ENCODE peak calls at places on chromosomes 13 and 19, in eight cellular contexts. One of them, this sample, is unnamed.

GRCh38 chr19:55365922-55366321 is 2.9 kb upstream of the GARIN5B start:
- ATAC-seq in effector memory CD8-positive, alpha-beta T cell: no peak
- ATAC-seq in upper lobe of left lung: no peak
- ATAC-seq in activated CD8-positive, alpha-beta T cell treated with anti-CD3 and anti-CD28 coated beads, Interleukin-2, amount 10 ng/mL, durations not matched to agents 7 days and 5 days: no peak
- ATAC-seq in gastrocnemius medialis: no peak
- ATAC-seq in stimulated activated naive CD8-positive, alpha-beta T cell treated with anti-CD3 and anti-CD28 coated beads, Interleukin-15, amount 100 ng/mL, for 72 hours: no peak
- ATAC-seq in B cell: no peak
- ATAC-seq in heart left ventricle: no peak
- ATAC-seq in this sample: no peak

GRCh38 chr13:48994731-48995130 is 19.0 kb downstream of the FNDC3A start:
- ATAC-seq in B cell: no peak
- ATAC-seq in stimulated activated naive CD8-positive, alpha-beta T cell treated with anti-CD3 and anti-CD28 coated beads, Interleukin-15, amount 100 ng/mL, for 72 hours: peak; percentile 100
- ATAC-seq in heart left ventricle: no peak
- ATAC-seq in upper lobe of left lung: no peak
- ATAC-seq in gastrocnemius medialis: no peak
- ATAC-seq in activated CD8-positive, alpha-beta T cell treated with anti-CD3 and anti-CD28 coated beads, Interleukin-2, amount 10 ng/mL, durations not matched to agents 7 days and 5 days: no peak
- ATAC-seq in effector memory CD8-positive, alpha-beta T cell: no peak
- ATAC-seq in this sample: no peak

GRCh38 chr19:46731007-46731501 is 14.1 kb upstream of the PRKD2 start:
- ATAC-seq in activated CD8-positive, alpha-beta T cell treated with anti-CD3 and anti-CD28 coated beads, Interleukin-2, amount 10 ng/mL, durations not matched to agents 7 days and 5 days: no peak
- ATAC-seq in effector memory CD8-positive, alpha-beta T cell: no peak
- ATAC-seq in upper lobe of left lung: no peak
- ATAC-seq in heart left ventricle: no peak
- ATAC-seq in B cell: no peak
- ATAC-seq in stimulated activated naive CD8-positive, alpha-beta T cell treated with anti-CD3 and anti-CD28 coated beads, Interleukin-15, amount 100 ng/mL, for 72 hours: no peak
- ATAC-seq in gastrocnemius medialis: no peak
- ATAC-seq in this sample: no peak

GRCh38 chr19:45428385-45429231 is 4.9 kb upstream of the ERCC1 start:
- ATAC-seq in gastrocnemius medialis: peak; percentile 34
- ATAC-seq in activated CD8-positive, alpha-beta T cell treated with anti-CD3 and anti-CD28 coated beads, Interleukin-2, amount 10 ng/mL, durations not matched to agents 7 days and 5 days: peak; percentile 12
- ATAC-seq in stimulated activated naive CD8-positive, alpha-beta T cell treated with anti-CD3 and anti-CD28 coated beads, Interleukin-15, amount 100 ng/mL, for 72 hours: no peak
- ATAC-seq in effector memory CD8-positive, alpha-beta T cell: peak; percentile 26
- ATAC-seq in heart left ventricle: peak; percentile 69
- ATAC-seq in upper lobe of left lung: no peak
- ATAC-seq in B cell: peak; percentile 37
- ATAC-seq in this sample: peak; percentile 61

GRCh38 chr19:6268382-6268771 is 11.4 kb downstream of the MLLT1 start:
- ATAC-seq in heart left ventricle: no peak
- ATAC-seq in B cell: no peak
- ATAC-seq in effector memory CD8-positive, alpha-beta T cell: no peak
- ATAC-seq in stimulated activated naive CD8-positive, alpha-beta T cell treated with anti-CD3 and anti-CD28 coated beads, Interleukin-15, amount 100 ng/mL, for 72 hours: no peak
- ATAC-seq in upper lobe of left lung: no peak
- ATAC-seq in activated CD8-positive, alpha-beta T cell treated with anti-CD3 and anti-CD28 coated beads, Interleukin-2, amount 10 ng/mL, durations not matched to agents 7 days and 5 days: no peak
- ATAC-seq in gastrocnemius medialis: no peak
- ATAC-seq in this sample: no peak

GRCh38 chr19:558770-559439 is 13.5 kb upstream of the BSG start:
- ATAC-seq in B cell: no peak
- ATAC-seq in activated CD8-positive, alpha-beta T cell treated with anti-CD3 and anti-CD28 coated beads, Interleukin-2, amount 10 ng/mL, durations not matched to agents 7 days and 5 days: no peak
- ATAC-seq in effector memory CD8-positive, alpha-beta T cell: no peak
- ATAC-seq in upper lobe of left lung: no peak
- ATAC-seq in heart left ventricle: peak; percentile 58
- ATAC-seq in gastrocnemius medialis: no peak
- ATAC-seq in stimulated activated naive CD8-positive, alpha-beta T cell treated with anti-CD3 and anti-CD28 coated beads, Interleukin-15, amount 100 ng/mL, for 72 hours: no peak
- ATAC-seq in this sample: no peak

GRCh38 chr19:29831041-29831548 is 19.3 kb downstream of the CCNE1 start:
- ATAC-seq in B cell: peak; percentile 60
- ATAC-seq in heart left ventricle: no peak
- ATAC-seq in effector memory CD8-positive, alpha-beta T cell: peak; percentile 91
- ATAC-seq in stimulated activated naive CD8-positive, alpha-beta T cell treated with anti-CD3 and anti-CD28 coated beads, Interleukin-15, amount 100 ng/mL, for 72 hours: peak; percentile 97
- ATAC-seq in upper lobe of left lung: peak; percentile 21
- ATAC-seq in gastrocnemius medialis: no peak
- ATAC-seq in activated CD8-positive, alpha-beta T cell treated with anti-CD3 and anti-CD28 coated beads, Interleukin-2, amount 10 ng/mL, durations not matched to agents 7 days and 5 days: peak; percentile 92
- ATAC-seq in this sample: no peak

GRCh38 chr13:34165158-34165557 is 347.2 kb downstream of the RFC3 start:
- ATAC-seq in stimulated activated naive CD8-positive, alpha-beta T cell treated with anti-CD3 and anti-CD28 coated beads, Interleukin-15, amount 100 ng/mL, for 72 hours: no peak
- ATAC-seq in gastrocnemius medialis: no peak
- ATAC-seq in upper lobe of left lung: no peak
- ATAC-seq in effector memory CD8-positive, alpha-beta T cell: no peak
- ATAC-seq in B cell: no peak
- ATAC-seq in activated CD8-positive, alpha-beta T cell treated with anti-CD3 and anti-CD28 coated beads, Interleukin-2, amount 10 ng/mL, durations not matched to agents 7 days and 5 days: no peak
- ATAC-seq in heart left ventricle: no peak
- ATAC-seq in this sample: no peak

GRCh38 chr19:3573858-3574637 is 1.3 kb downstream of the HMG20B start:
- ATAC-seq in stimulated activated naive CD8-positive, alpha-beta T cell treated with anti-CD3 and anti-CD28 coated beads, Interleukin-15, amount 100 ng/mL, for 72 hours: peak; percentile 25
- ATAC-seq in activated CD8-positive, alpha-beta T cell treated with anti-CD3 and anti-CD28 coated beads, Interleukin-2, amount 10 ng/mL, durations not matched to agents 7 days and 5 days: peak; percentile 14
- ATAC-seq in upper lobe of left lung: peak; percentile 86
- ATAC-seq in effector memory CD8-positive, alpha-beta T cell: peak; percentile 11
- ATAC-seq in heart left ventricle: peak; percentile 19
- ATAC-seq in B cell: no peak
- ATAC-seq in gastrocnemius medialis: peak; percentile 31
- ATAC-seq in this sample: no peak

GRCh38 chr19:4704317-4704673 is 19.3 kb downstream of the DPP9 start:
- ATAC-seq in B cell: no peak
- ATAC-seq in upper lobe of left lung: peak; percentile 68
- ATAC-seq in activated CD8-positive, alpha-beta T cell treated with anti-CD3 and anti-CD28 coated beads, Interleukin-2, amount 10 ng/mL, durations not matched to agents 7 days and 5 days: no peak
- ATAC-seq in effector memory CD8-positive, alpha-beta T cell: no peak
- ATAC-seq in stimulated activated naive CD8-positive, alpha-beta T cell treated with anti-CD3 and anti-CD28 coated beads, Interleukin-15, amount 100 ng/mL, for 72 hours: no peak
- ATAC-seq in heart left ventricle: no peak
- ATAC-seq in gastrocnemius medialis: peak; percentile 76
- ATAC-seq in this sample: no peak

GRCh38 chr13:109166807-109167206 is 537.4 kb downstream of the MYO16 start:
- ATAC-seq in activated CD8-positive, alpha-beta T cell treated with anti-CD3 and anti-CD28 coated beads, Interleukin-2, amount 10 ng/mL, durations not matched to agents 7 days and 5 days: no peak
- ATAC-seq in upper lobe of left lung: no peak
- ATAC-seq in B cell: no peak
- ATAC-seq in stimulated activated naive CD8-positive, alpha-beta T cell treated with anti-CD3 and anti-CD28 coated beads, Interleukin-15, amount 100 ng/mL, for 72 hours: peak; percentile 2
- ATAC-seq in heart left ventricle: peak; percentile 50
- ATAC-seq in effector memory CD8-positive, alpha-beta T cell: no peak
- ATAC-seq in gastrocnemius medialis: peak; percentile 83
- ATAC-seq in this sample: no peak

GRCh38 chr13:21970172-21970571 is 299.3 kb downstream of the FGF9 start:
- ATAC-seq in activated CD8-positive, alpha-beta T cell treated with anti-CD3 and anti-CD28 coated beads, Interleukin-2, amount 10 ng/mL, durations not matched to agents 7 days and 5 days: no peak
- ATAC-seq in gastrocnemius medialis: no peak
- ATAC-seq in stimulated activated naive CD8-positive, alpha-beta T cell treated with anti-CD3 and anti-CD28 coated beads, Interleukin-15, amount 100 ng/mL, for 72 hours: no peak
- ATAC-seq in upper lobe of left lung: no peak
- ATAC-seq in B cell: no peak
- ATAC-seq in heart left ventricle: no peak
- ATAC-seq in effector memory CD8-positive, alpha-beta T cell: no peak
- ATAC-seq in this sample: peak; percentile 32

GRCh38 chr13:30072818-30073186 is 222.4 kb upstream of the UBL3 start:
- ATAC-seq in upper lobe of left lung: peak; percentile 17
- ATAC-seq in heart left ventricle: no peak
- ATAC-seq in effector memory CD8-positive, alpha-beta T cell: no peak
- ATAC-seq in stimulated activated naive CD8-positive, alpha-beta T cell treated with anti-CD3 and anti-CD28 coated beads, Interleukin-15, amount 100 ng/mL, for 72 hours: no peak
- ATAC-seq in gastrocnemius medialis: no peak
- ATAC-seq in B cell: no peak
- ATAC-seq in activated CD8-positive, alpha-beta T cell treated with anti-CD3 and anti-CD28 coated beads, Interleukin-2, amount 10 ng/mL, durations not matched to agents 7 days and 5 days: no peak
- ATAC-seq in this sample: no peak

GRCh38 chr13:51339354-51339753 is at the start of gene SERPINE3:
- ATAC-seq in activated CD8-positive, alpha-beta T cell treated with anti-CD3 and anti-CD28 coated beads, Interleukin-2, amount 10 ng/mL, durations not matched to agents 7 days and 5 days: no peak
- ATAC-seq in stimulated activated naive CD8-positive, alpha-beta T cell treated with anti-CD3 and anti-CD28 coated beads, Interleukin-15, amount 100 ng/mL, for 72 hours: no peak
- ATAC-seq in effector memory CD8-positive, alpha-beta T cell: no peak
- ATAC-seq in heart left ventricle: no peak
- ATAC-seq in B cell: no peak
- ATAC-seq in upper lobe of left lung: no peak
- ATAC-seq in gastrocnemius medialis: no peak
- ATAC-seq in this sample: no peak

GRCh38 chr19:11576186-11576585 is 1.3 kb downstream of the ACP5 start:
- ATAC-seq in B cell: no peak
- ATAC-seq in gastrocnemius medialis: no peak
- ATAC-seq in activated CD8-positive, alpha-beta T cell treated with anti-CD3 and anti-CD28 coated beads, Interleukin-2, amount 10 ng/mL, durations not matched to agents 7 days and 5 days: no peak
- ATAC-seq in upper lobe of left lung: no peak
- ATAC-seq in effector memory CD8-positive, alpha-beta T cell: no peak
- ATAC-seq in heart left ventricle: no peak
- ATAC-seq in stimulated activated naive CD8-positive, alpha-beta T cell treated with anti-CD3 and anti-CD28 coated beads, Interleukin-15, amount 100 ng/mL, for 72 hours: no peak
- ATAC-seq in this sample: no peak

GRCh38 chr19:12794196-12794921 is 3.1 kb downstream of the JUNB start:
- ATAC-seq in activated CD8-positive, alpha-beta T cell treated with anti-CD3 and anti-CD28 coated beads, Interleukin-2, amount 10 ng/mL, durations not matched to agents 7 days and 5 days: no peak
- ATAC-seq in stimulated activated naive CD8-positive, alpha-beta T cell treated with anti-CD3 and anti-CD28 coated beads, Interleukin-15, amount 100 ng/mL, for 72 hours: no peak
- ATAC-seq in upper lobe of left lung: no peak
- ATAC-seq in heart left ventricle: no peak
- ATAC-seq in effector memory CD8-positive, alpha-beta T cell: no peak
- ATAC-seq in gastrocnemius medialis: no peak
- ATAC-seq in B cell: no peak
- ATAC-seq in this sample: no peak

GRCh38 chr19:19218911-19219310 is 7.2 kb downstream of the NCAN start:
- ATAC-seq in stimulated activated naive CD8-positive, alpha-beta T cell treated with anti-CD3 and anti-CD28 coated beads, Interleukin-15, amount 100 ng/mL, for 72 hours: no peak
- ATAC-seq in upper lobe of left lung: no peak
- ATAC-seq in activated CD8-positive, alpha-beta T cell treated with anti-CD3 and anti-CD28 coated beads, Interleukin-2, amount 10 ng/mL, durations not matched to agents 7 days and 5 days: no peak
- ATAC-seq in heart left ventricle: no peak
- ATAC-seq in gastrocnemius medialis: no peak
- ATAC-seq in B cell: no peak
- ATAC-seq in effector memory CD8-positive, alpha-beta T cell: no peak
- ATAC-seq in this sample: no peak

GRCh38 chr13:48896312-48896711 is 79.4 kb upstream of the FNDC3A start:
- ATAC-seq in stimulated activated naive CD8-positive, alpha-beta T cell treated with anti-CD3 and anti-CD28 coated beads, Interleukin-15, amount 100 ng/mL, for 72 hours: no peak
- ATAC-seq in heart left ventricle: no peak
- ATAC-seq in activated CD8-positive, alpha-beta T cell treated with anti-CD3 and anti-CD28 coated beads, Interleukin-2, amount 10 ng/mL, durations not matched to agents 7 days and 5 days: no peak
- ATAC-seq in B cell: no peak
- ATAC-seq in effector memory CD8-positive, alpha-beta T cell: no peak
- ATAC-seq in upper lobe of left lung: no peak
- ATAC-seq in gastrocnemius medialis: no peak
- ATAC-seq in this sample: no peak

GRCh38 chr19:40348125-40348913 is at the start of the genes C19orf47 and PLD3:
- ATAC-seq in effector memory CD8-positive, alpha-beta T cell: peak; percentile 95
- ATAC-seq in upper lobe of left lung: peak; percentile 98
- ATAC-seq in gastrocnemius medialis: peak; percentile 97
- ATAC-seq in heart left ventricle: peak; percentile 98
- ATAC-seq in stimulated activated naive CD8-positive, alpha-beta T cell treated with anti-CD3 and anti-CD28 coated beads, Interleukin-15, amount 100 ng/mL, for 72 hours: peak; percentile 99
- ATAC-seq in activated CD8-positive, alpha-beta T cell treated with anti-CD3 and anti-CD28 coated beads, Interleukin-2, amount 10 ng/mL, durations not matched to agents 7 days and 5 days: peak; percentile 95
- ATAC-seq in B cell: peak; percentile 94
- ATAC-seq in this sample: peak; percentile 99

GRCh38 chr13:110455444-110455843 is 106.1 kb downstream of the RAB20 start:
- ATAC-seq in effector memory CD8-positive, alpha-beta T cell: no peak
- ATAC-seq in activated CD8-positive, alpha-beta T cell treated with anti-CD3 and anti-CD28 coated beads, Interleukin-2, amount 10 ng/mL, durations not matched to agents 7 days and 5 days: no peak
- ATAC-seq in upper lobe of left lung: no peak
- ATAC-seq in heart left ventricle: peak; percentile 23
- ATAC-seq in stimulated activated naive CD8-positive, alpha-beta T cell treated with anti-CD3 and anti-CD28 coated beads, Interleukin-15, amount 100 ng/mL, for 72 hours: no peak
- ATAC-seq in B cell: no peak
- ATAC-seq in gastrocnemius medialis: peak; percentile 18
- ATAC-seq in this sample: no peak

GRCh38 chr13:113029487-113030258 is 60.7 kb downstream of the MCF2L start:
- ATAC-seq in heart left ventricle: peak; percentile 27
- ATAC-seq in stimulated activated naive CD8-positive, alpha-beta T cell treated with anti-CD3 and anti-CD28 coated beads, Interleukin-15, amount 100 ng/mL, for 72 hours: peak; percentile 41
- ATAC-seq in activated CD8-positive, alpha-beta T cell treated with anti-CD3 and anti-CD28 coated beads, Interleukin-2, amount 10 ng/mL, durations not matched to agents 7 days and 5 days: no peak
- ATAC-seq in B cell: no peak
- ATAC-seq in effector memory CD8-positive, alpha-beta T cell: no peak
- ATAC-seq in gastrocnemius medialis: no peak
- ATAC-seq in upper lobe of left lung: no peak
- ATAC-seq in this sample: no peak

GRCh38 chr19:38837656-38838121 is 6.1 kb upstream of the ECH1 start:
- ATAC-seq in heart left ventricle: no peak
- ATAC-seq in effector memory CD8-positive, alpha-beta T cell: no peak
- ATAC-seq in stimulated activated naive CD8-positive, alpha-beta T cell treated with anti-CD3 and anti-CD28 coated beads, Interleukin-15, amount 100 ng/mL, for 72 hours: no peak
- ATAC-seq in upper lobe of left lung: no peak
- ATAC-seq in gastrocnemius medialis: no peak
- ATAC-seq in activated CD8-positive, alpha-beta T cell treated with anti-CD3 and anti-CD28 coated beads, Interleukin-2, amount 10 ng/mL, durations not matched to agents 7 days and 5 days: no peak
- ATAC-seq in B cell: no peak
- ATAC-seq in this sample: no peak

GRCh38 chr13:48297131-48297786 is 6.3 kb upstream of the RB1 start:
- ATAC-seq in B cell: no peak
- ATAC-seq in activated CD8-positive, alpha-beta T cell treated with anti-CD3 and anti-CD28 coated beads, Interleukin-2, amount 10 ng/mL, durations not matched to agents 7 days and 5 days: no peak
- ATAC-seq in upper lobe of left lung: no peak
- ATAC-seq in gastrocnemius medialis: no peak
- ATAC-seq in heart left ventricle: no peak
- ATAC-seq in effector memory CD8-positive, alpha-beta T cell: no peak
- ATAC-seq in stimulated activated naive CD8-positive, alpha-beta T cell treated with anti-CD3 and anti-CD28 coated beads, Interleukin-15, amount 100 ng/mL, for 72 hours: no peak
- ATAC-seq in this sample: no peak

GRCh38 chr13:23060972-23061371 is 119.8 kb upstream of the SGCG start:
- ATAC-seq in gastrocnemius medialis: no peak
- ATAC-seq in upper lobe of left lung: no peak
- ATAC-seq in B cell: no peak
- ATAC-seq in activated CD8-positive, alpha-beta T cell treated with anti-CD3 and anti-CD28 coated beads, Interleukin-2, amount 10 ng/mL, durations not matched to agents 7 days and 5 days: no peak
- ATAC-seq in effector memory CD8-positive, alpha-beta T cell: no peak
- ATAC-seq in heart left ventricle: no peak
- ATAC-seq in stimulated activated naive CD8-positive, alpha-beta T cell treated with anti-CD3 and anti-CD28 coated beads, Interleukin-15, amount 100 ng/mL, for 72 hours: no peak
- ATAC-seq in this sample: no peak

GRCh38 chr19:6233051-6233826 is 46.5 kb downstream of the MLLT1 start:
- ATAC-seq in heart left ventricle: peak; percentile 84
- ATAC-seq in B cell: no peak
- ATAC-seq in upper lobe of left lung: peak; percentile 67
- ATAC-seq in stimulated activated naive CD8-positive, alpha-beta T cell treated with anti-CD3 and anti-CD28 coated beads, Interleukin-15, amount 100 ng/mL, for 72 hours: no peak
- ATAC-seq in activated CD8-positive, alpha-beta T cell treated with anti-CD3 and anti-CD28 coated beads, Interleukin-2, amount 10 ng/mL, durations not matched to agents 7 days and 5 days: no peak
- ATAC-seq in effector memory CD8-positive, alpha-beta T cell: no peak
- ATAC-seq in gastrocnemius medialis: peak; percentile 61
- ATAC-seq in this sample: peak; percentile 61

GRCh38 chr19:41928754-41929535 is 696 bp upstream of the ERFL start:
- ATAC-seq in stimulated activated naive CD8-positive, alpha-beta T cell treated with anti-CD3 and anti-CD28 coated beads, Interleukin-15, amount 100 ng/mL, for 72 hours: peak; percentile 76
- ATAC-seq in upper lobe of left lung: no peak
- ATAC-seq in activated CD8-positive, alpha-beta T cell treated with anti-CD3 and anti-CD28 coated beads, Interleukin-2, amount 10 ng/mL, durations not matched to agents 7 days and 5 days: peak; percentile 59
- ATAC-seq in effector memory CD8-positive, alpha-beta T cell: peak; percentile 73
- ATAC-seq in heart left ventricle: no peak
- ATAC-seq in B cell: peak; percentile 63
- ATAC-seq in gastrocnemius medialis: no peak
- ATAC-seq in this sample: no peak

GRCh38 chr13:71877280-71877653 is 10.3 kb upstream of the DACH1 start:
- ATAC-seq in stimulated activated naive CD8-positive, alpha-beta T cell treated with anti-CD3 and anti-CD28 coated beads, Interleukin-15, amount 100 ng/mL, for 72 hours: no peak
- ATAC-seq in heart left ventricle: no peak
- ATAC-seq in activated CD8-positive, alpha-beta T cell treated with anti-CD3 and anti-CD28 coated beads, Interleukin-2, amount 10 ng/mL, durations not matched to agents 7 days and 5 days: no peak
- ATAC-seq in gastrocnemius medialis: no peak
- ATAC-seq in upper lobe of left lung: no peak
- ATAC-seq in B cell: no peak
- ATAC-seq in effector memory CD8-positive, alpha-beta T cell: no peak
- ATAC-seq in this sample: no peak

GRCh38 chr19:46068345-46069258 is 27.8 kb upstream of the IGFL4 start:
- ATAC-seq in effector memory CD8-positive, alpha-beta T cell: no peak
- ATAC-seq in heart left ventricle: no peak
- ATAC-seq in B cell: no peak
- ATAC-seq in stimulated activated naive CD8-positive, alpha-beta T cell treated with anti-CD3 and anti-CD28 coated beads, Interleukin-15, amount 100 ng/mL, for 72 hours: no peak
- ATAC-seq in gastrocnemius medialis: no peak
- ATAC-seq in upper lobe of left lung: no peak
- ATAC-seq in activated CD8-positive, alpha-beta T cell treated with anti-CD3 and anti-CD28 coated beads, Interleukin-2, amount 10 ng/mL, durations not matched to agents 7 days and 5 days: no peak
- ATAC-seq in this sample: no peak

GRCh38 chr19:41457241-41457640 is 14.3 kb downstream of the ERICH4 start:
- ATAC-seq in heart left ventricle: peak; percentile 40
- ATAC-seq in activated CD8-positive, alpha-beta T cell treated with anti-CD3 and anti-CD28 coated beads, Interleukin-2, amount 10 ng/mL, durations not matched to agents 7 days and 5 days: peak; percentile 93
- ATAC-seq in stimulated activated naive CD8-positive, alpha-beta T cell treated with anti-CD3 and anti-CD28 coated beads, Interleukin-15, amount 100 ng/mL, for 72 hours: peak; percentile 97
- ATAC-seq in gastrocnemius medialis: no peak
- ATAC-seq in upper lobe of left lung: no peak
- ATAC-seq in effector memory CD8-positive, alpha-beta T cell: peak; percentile 66
- ATAC-seq in B cell: peak; percentile 41
- ATAC-seq in this sample: no peak

This sample was measured in gastroesophageal sphincter.